ENCODE peak calls at places on chromosomes 2 and 18, in seven cellular contexts. B is fibroblast of lung, A is WERI-Rb-1, Q is adipocyte, F is dorsolateral prefrontal cortex, U is HCT116, E is colonic mucosa. O is an unnamed sample.

GRCh38 chr2:46471-47345 is at the start of gene FAM110C:
- DNase-seq in B (peak), A (peak), Q (no peak), F (peak), U (no peak), E (peak), O (peak)

GRCh38 chr18:37254973-37255372 is 310.6 kb downstream of the CELF4 start:
- DNase-seq in B (no peak), A (no peak), Q (no peak), F (no peak), U (no peak), E (no peak), O (no peak)

GRCh38 chr2:18149660-18150246 is 271.3 kb downstream of the KCNS3 start:
- DNase-seq in B (peak), A (no peak), Q (peak), F (no peak), U (peak), E (no peak), O (peak)

GRCh38 chr18:68484241-68484640 is 230.7 kb downstream of the TMX3 start:
- DNase-seq in B (peak), A (no peak), Q (no peak), F (no peak), U (no peak), E (no peak), O (peak)

GRCh38 chr2:174901075-174901474 is 104.1 kb downstream of the CHN1 start:
- DNase-seq in B (no peak), A (peak), Q (peak), F (no peak), U (no peak), E (no peak), O (peak)

GRCh38 chr2:122136071-122136470 is 380.6 kb downstream of the TSN start:
- DNase-seq in B (peak), A (peak), Q (peak), F (no peak), U (peak), E (no peak), O (peak)

GRCh38 chr2:57673983-57674382 is 372.6 kb upstream of the VRK2 start:
- DNase-seq in B (no peak), A (no peak), Q (no peak), F (no peak), U (no peak), E (no peak), O (no peak)

GRCh38 chr18:73614812-73615211 is 532.8 kb downstream of the FBXO15 start:
- DNase-seq in B (peak), A (no peak), Q (peak), F (no peak), U (no peak), E (no peak), O (peak)

GRCh38 chr2:26317377-26318105 is 28.4 kb upstream of the SELENOI start:
- DNase-seq in B (no peak), A (no peak), Q (peak), F (peak), U (no peak), E (no peak), O (no peak)

GRCh38 chr2:44038277-44038676 is 42.5 kb upstream of the LRPPRC start:
- DNase-seq in B (no peak), A (no peak), Q (no peak), F (no peak), U (no peak), E (no peak), O (no peak)

GRCh38 chr18:54608008-54608642 is 17.1 kb downstream of the DYNAP start:
- DNase-seq in B (peak), A (no peak), Q (peak), F (no peak), U (no peak), E (no peak), O (peak)

GRCh38 chr2:70627499-70627898 is 73.9 kb upstream of the TGFA start:
- DNase-seq in B (no peak), A (no peak), Q (no peak), F (no peak), U (no peak), E (no peak), O (peak)

GRCh38 chr18:5979971-5980457 is 84.7 kb upstream of the TMEM200C start:
- DNase-seq in B (no peak), A (no peak), Q (no peak), F (peak), U (no peak), E (no peak), O (no peak)

GRCh38 chr18:49161627-49162026 is 210.9 kb upstream of the SMAD7 start:
- DNase-seq in B (peak), A (no peak), Q (peak), F (no peak), U (no peak), E (no peak), O (peak)

GRCh38 chr2:54665436-54665856 is 58.0 kb upstream of the EML6 start:
- DNase-seq in B (peak), A (peak), Q (peak), F (no peak), U (peak), E (peak), O (peak)

GRCh38 chr2:19649785-19650380 is 251.9 kb downstream of the TTC32 start:
- DNase-seq in B (peak), A (no peak), Q (peak), F (no peak), U (no peak), E (no peak), O (peak)

GRCh38 chr2:226164512-226164911 is 635.1 kb downstream of the IRS1 start:
- DNase-seq in B (no peak), A (no peak), Q (no peak), F (no peak), U (no peak), E (no peak), O (no peak)

DNA sequence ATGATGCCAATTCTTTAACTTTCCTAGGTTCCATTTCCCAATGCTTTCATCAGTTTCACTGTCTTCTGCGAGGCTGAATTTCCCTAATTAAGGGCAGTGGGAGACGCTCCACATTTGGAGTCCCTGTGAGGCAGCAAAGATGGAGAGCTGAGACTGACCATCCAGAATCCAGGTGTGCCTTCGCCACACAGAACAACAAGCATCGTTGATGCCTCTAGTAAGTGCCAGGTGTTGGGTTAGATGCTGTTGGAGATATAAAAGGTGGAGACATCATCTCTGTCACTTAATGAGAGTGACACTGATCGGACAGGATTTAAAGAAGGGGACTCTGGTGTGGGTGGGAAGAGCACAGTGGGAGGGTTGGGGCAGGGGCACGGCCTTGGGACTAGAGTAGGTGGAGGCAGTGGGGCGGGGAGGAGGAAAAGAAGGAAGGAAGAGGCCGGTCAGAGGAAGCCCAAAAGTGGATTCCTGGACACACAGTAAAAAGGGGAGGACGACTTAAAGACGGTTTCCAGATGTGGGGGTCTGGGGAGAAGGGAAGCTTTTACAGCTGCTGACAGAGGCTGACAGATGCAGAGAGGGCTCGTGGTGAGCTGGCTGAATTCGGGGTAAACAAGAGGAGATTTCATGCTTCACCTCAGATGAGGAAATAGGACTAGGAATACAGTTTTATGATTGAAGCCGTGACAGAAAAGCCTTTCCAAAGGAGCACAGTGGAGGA is 113.0 kb downstream of the BCL2 start:
- DNase-seq in B (no peak), A (no peak), Q (no peak), F (no peak), U (no peak), E (no peak), O (no peak)
- H3K4me3 ChIP-seq in B (no peak), A (no peak), Q (no peak), F (no peak), U (no peak), E (peak), O (no peak)

GRCh38 chr2:172101008-172101706 is 1.5 kb downstream of the DLX2 start:
- DNase-seq in B (no peak), A (no peak), Q (peak), F (no peak), U (no peak), E (no peak), O (no peak)

GRCh38 chr2:172103471-172104292 is 982 bp upstream of the DLX2 start:
- DNase-seq in B (peak), A (peak), Q (peak), F (peak), U (peak), E (peak), O (peak)

GRCh38 chr2:172102858-172103359 is at the start of gene DLX2:
- DNase-seq in B (peak), A (peak), Q (peak), F (peak), U (peak), E (peak), O (peak)

GRCh38 chr2:172101707-172102158 is 967 bp downstream of the DLX2 start:
- DNase-seq in B (no peak), A (no peak), Q (no peak), F (no peak), U (no peak), E (no peak), O (no peak)

DNA sequence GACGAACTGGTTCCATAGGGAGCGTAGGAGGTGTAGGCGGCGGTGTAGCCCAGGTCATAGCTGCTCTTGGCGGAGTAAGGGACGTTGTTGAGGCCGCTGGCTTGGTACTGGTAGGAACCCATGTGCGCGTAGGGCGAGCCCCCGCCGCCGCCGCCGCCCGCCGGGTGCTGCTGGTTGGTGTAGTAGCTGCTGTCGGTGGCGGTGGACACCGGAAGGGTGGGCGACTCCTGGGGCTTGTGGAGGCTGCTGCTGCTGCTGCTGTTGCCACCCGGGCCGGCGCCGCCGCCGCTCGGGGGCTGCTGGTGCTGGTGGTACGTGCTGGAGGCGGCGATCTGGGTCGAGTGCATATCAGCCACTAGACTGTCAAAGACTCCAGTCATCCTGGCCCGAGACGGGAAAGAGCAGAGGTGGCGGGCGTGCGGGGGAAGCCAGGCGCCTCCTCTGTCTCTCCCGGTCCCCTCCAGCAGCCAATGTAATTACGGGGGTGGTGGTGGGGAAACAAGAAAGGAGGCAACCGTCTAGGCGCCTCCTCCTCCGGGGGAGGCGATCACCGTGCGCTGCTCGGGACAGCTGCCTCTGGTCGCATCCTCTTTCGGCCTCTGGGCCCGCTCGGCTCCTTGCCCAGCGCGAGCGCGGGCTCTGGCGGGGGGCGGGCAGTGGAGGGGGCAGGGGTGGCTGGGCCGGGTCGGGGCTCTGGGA is 392 bp downstream of the DLX2 start:
- DNase-seq in B (peak), A (peak), Q (peak), F (no peak), U (no peak), E (no peak), O (peak)
- H3K4me3 ChIP-seq in B (peak), A (peak), Q (peak), F (peak), U (peak), E (peak), O (peak)

GRCh38 chr2:9814129-9814868 is 29.0 kb upstream of the TAF1B start:
- DNase-seq in B (no peak), A (peak), Q (no peak), F (no peak), U (no peak), E (no peak), O (no peak)
- H3K4me3 ChIP-seq in B (no peak), A (peak), Q (peak), F (peak), U (peak), E (no peak), O (no peak)

DNA sequence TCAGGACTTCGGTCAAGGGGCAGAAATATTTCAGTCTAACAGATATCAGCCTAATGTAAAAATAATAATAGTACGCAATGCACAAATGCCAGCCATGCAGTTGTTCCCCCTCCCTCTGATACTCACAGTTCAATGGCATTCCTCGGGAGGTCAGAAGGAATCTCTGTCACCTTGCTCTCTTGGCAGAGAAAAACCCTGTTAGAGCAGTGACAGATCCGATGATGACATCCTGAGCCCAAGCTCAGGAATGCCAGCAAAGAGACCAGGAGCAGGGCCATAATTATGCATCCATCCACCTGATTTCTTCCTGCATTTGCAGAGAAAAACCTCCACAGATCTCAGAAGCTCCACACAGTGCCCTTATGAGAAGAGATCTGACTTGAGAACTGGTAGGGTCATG is at the start of gene FSHR:
- DNase-seq in B (no peak), A (no peak), Q (no peak), F (no peak), U (no peak), E (no peak), O (no peak)
- H3K4me3 ChIP-seq in B (no peak), A (no peak), Q (no peak), F (no peak), U (no peak), E (no peak), O (no peak)

DNA sequence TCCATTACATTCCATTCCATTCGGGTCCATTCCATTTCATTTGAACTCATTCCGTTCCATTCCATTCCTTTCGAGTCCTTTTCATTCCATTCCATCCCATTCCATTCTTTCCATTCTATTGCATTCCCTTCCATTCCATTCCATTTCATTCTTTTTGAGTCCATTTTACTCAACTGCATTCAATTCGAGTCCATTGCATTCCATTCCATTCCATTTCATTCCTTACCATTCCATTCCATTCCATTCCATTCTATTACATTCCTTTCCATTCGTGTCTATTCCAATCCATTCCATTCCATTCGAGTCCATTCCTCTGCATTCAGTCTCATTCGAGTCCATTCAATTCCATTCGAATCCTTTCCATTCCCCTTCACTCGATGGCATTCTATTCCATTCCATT is 1128.8 kb downstream of the RPIA start:
- DNase-seq in B (no peak), A (no peak), Q (no peak), F (no peak), U (no peak), E (no peak), O (no peak)
- H3K4me3 ChIP-seq in B (no peak), A (no peak), Q (no peak), F (no peak), U (no peak), E (no peak), O (no peak)

GRCh38 chr2:28663359-28663758 is 88.3 kb upstream of the PPP1CB start:
- DNase-seq in B (peak), A (no peak), Q (peak), F (no peak), U (no peak), E (no peak), O (peak)
- H3K4me3 ChIP-seq in B (no peak), A (no peak), Q (no peak), F (no peak), U (no peak), E (no peak), O (no peak)

DNA sequence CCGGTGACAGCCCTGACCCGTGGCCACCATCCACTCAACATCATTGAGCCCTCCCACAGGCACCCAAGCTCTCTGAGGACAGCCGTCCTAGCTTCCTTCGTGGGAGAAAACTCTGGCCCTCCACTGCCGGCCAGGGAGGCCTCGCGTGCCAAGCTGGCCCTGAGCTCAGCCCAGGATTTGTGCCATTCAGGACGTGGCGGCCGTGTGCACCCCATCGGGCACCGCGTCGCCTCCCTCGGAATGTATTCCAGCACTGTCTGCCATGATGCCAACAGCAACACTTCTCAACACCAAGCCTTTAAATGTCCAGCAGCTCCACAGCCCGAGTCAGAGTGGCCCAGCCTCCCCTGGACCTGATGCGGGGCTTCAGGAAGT is 35.7 kb downstream of the ZNF516 start:
- DNase-seq in B (no peak), A (no peak), Q (no peak), F (no peak), U (no peak), E (no peak), O (no peak)
- H3K4me3 ChIP-seq in B (no peak), A (no peak), Q (peak), F (no peak), U (no peak), E (no peak), O (peak)

O was measured in cardiac fibroblast.